ENCODE peak calls at places on chromosomes 6 and 20, in seven cellular contexts. Y, B, I, U, V, P and F are unnamed samples.

GRCh38 chr6:36912583-36912982 is 26.8 kb downstream of the C6orf89 start:
- DNase-seq in P (no peak), Y (peak; percentile 74), V (peak; percentile 67), B (peak; percentile 89), U (peak; percentile 15), I (peak; percentile 86), F (peak; percentile 91)

GRCh38 chr6:31829633-31830492 is 2.3 kb downstream of the HSPA1B start:
- DNase-seq in V (peak; percentile 62), I (no peak), Y (no peak), B (peak; percentile 56), P (peak; percentile 76), U (no peak), F (peak; percentile 71)

GRCh38 chr20:19047040-19047950 is 165.1 kb upstream of the SLC24A3 start:
- DNase-seq in P (no peak), U (no peak), I (no peak), B (no peak), V (no peak), Y (no peak), F (no peak)

GRCh38 chr6:168137024-168137423 is 58.0 kb upstream of the FRMD1 start:
- DNase-seq in V (no peak), P (no peak), I (no peak), Y (no peak), U (no peak), B (no peak), F (no peak)

GRCh38 chr6:28976677-28977076 is 28.4 kb downstream of the ZNF311 start:
- DNase-seq in V (no peak), I (no peak), B (no peak), Y (no peak), U (no peak), P (no peak), F (no peak)

GRCh38 chr6:126060400-126060799 is 74.1 kb downstream of the TRMT11 start:
- DNase-seq in U (no peak), Y (no peak), V (peak; percentile 38), I (no peak), B (no peak), P (no peak), F (no peak)

GRCh38 chr6:130020106-130020851 is 1.9 kb downstream of the L3MBTL3 start:
- DNase-seq in P (peak; percentile 43), V (peak; percentile 11), Y (no peak), U (peak; percentile 42), I (no peak), B (no peak), F (peak; percentile 8)

GRCh38 chr6:45704056-45704790 is 311.4 kb downstream of the CLIC5 start:
- DNase-seq in Y (no peak), I (no peak), B (peak; percentile 44), P (no peak), V (no peak), U (no peak), F (no peak)

GRCh38 chr20:63733579-63734081 is 2.8 kb upstream of the LIME1 start:
- DNase-seq in B (no peak), Y (no peak), P (no peak), I (no peak), U (no peak), V (no peak), F (no peak)

GRCh38 chr6:31401403-31401802 is 2.0 kb upstream of the MICA start:
- DNase-seq in P (peak; percentile 55), U (no peak), I (peak; percentile 67), Y (peak; percentile 23), V (peak; percentile 87), B (peak; percentile 81), F (peak; percentile 87)

GRCh38 chr20:63957690-63958441 is 1.6 kb upstream of the UCKL1 start:
- DNase-seq in V (peak; percentile 45), I (no peak), Y (no peak), P (no peak), B (peak; percentile 23), U (no peak), F (no peak)

GRCh38 chr20:22908944-22909343 is 126.2 kb upstream of the SSTR4 start:
- DNase-seq in P (no peak), I (no peak), B (no peak), V (no peak), Y (no peak), U (no peak), F (no peak)

GRCh38 chr6:5827061-5828037 is 179.4 kb downstream of the NRN1 start:
- DNase-seq in Y (no peak), V (no peak), U (no peak), I (no peak), P (no peak), B (no peak), F (no peak)

GRCh38 chr6:47042238-47042843 is at the start of gene ADGRF1:
- DNase-seq in V (no peak), U (no peak), I (no peak), P (no peak), Y (no peak), B (no peak), F (peak; percentile 24)

GRCh38 chr6:101832371-101832770 is 438.9 kb downstream of the GRIK2 start:
- DNase-seq in B (no peak), U (no peak), P (no peak), Y (no peak), V (no peak), I (no peak), F (no peak)

GRCh38 chr6:31114540-31114876 is at the start of gene PSORS1C1:
- DNase-seq in I (peak; percentile 85), Y (peak; percentile 93), V (peak; percentile 92), B (peak; percentile 95), U (no peak), P (peak; percentile 86), F (peak; percentile 97)

GRCh38 chr6:144580039-144580438 is 294.9 kb downstream of the UTRN start:
- DNase-seq in V (no peak), U (no peak), I (no peak), B (no peak), P (no peak), Y (no peak), F (no peak)

GRCh38 chr6:55974688-55975087 is 99.3 kb upstream of the BMP5 start:
- DNase-seq in P (peak; percentile 11), Y (no peak), V (peak; percentile 26), U (no peak), B (no peak), I (no peak), F (no peak)

GRCh38 chr6:169495601-169496000 is 206.2 kb downstream of the WDR27 start:
- DNase-seq in P (no peak), Y (no peak), I (peak; percentile 15), U (no peak), B (peak; percentile 67), V (peak; percentile 56), F (peak; percentile 28)

GRCh38 chr6:10633216-10633615 is 61.2 kb downstream of the C6orf52 start:
- DNase-seq in U (no peak), P (peak; percentile 76), V (peak; percentile 14), B (peak; percentile 75), Y (peak; percentile 33), I (peak; percentile 68), F (peak; percentile 86)

GRCh38 chr6:154872605-154873004 is 122.5 kb upstream of the TIAM2 start:
- DNase-seq in B (no peak), Y (no peak), V (no peak), P (no peak), I (no peak), U (no peak), F (no peak)

GRCh38 chr6:20905377-20905776 is 371.1 kb downstream of the CDKAL1 start:
- DNase-seq in U (no peak), Y (no peak), B (no peak), V (no peak), P (no peak), I (no peak), F (no peak)

GRCh38 chr6:111841822-111842221 is 31.4 kb downstream of the FYN start:
- DNase-seq in B (peak; percentile 76), Y (peak; percentile 87), V (peak; percentile 79), U (peak; percentile 45), P (peak; percentile 74), I (peak; percentile 83), F (peak; percentile 65)

GRCh38 chr6:89409461-89410035 is 2.5 kb downstream of the RRAGD start:
- DNase-seq in I (no peak), V (no peak), Y (no peak), P (no peak), U (no peak), B (no peak), F (no peak)

GRCh38 chr6:132478697-132479096 is 34.2 kb downstream of the STX7 start:
- DNase-seq in I (no peak), Y (no peak), B (no peak), V (no peak), P (no peak), U (no peak), F (no peak)

GRCh38 chr20:41232971-41233926 is 84.3 kb downstream of the ZHX3 start:
- DNase-seq in P (peak; percentile 59), I (peak; percentile 84), V (peak; percentile 88), U (no peak), Y (peak; percentile 55), B (peak; percentile 96), F (peak; percentile 91)

GRCh38 chr6:52591832-52592231 is 15.0 kb upstream of the TRAM2 start:
- DNase-seq in B (no peak), P (no peak), I (no peak), U (no peak), Y (no peak), V (no peak), F (no peak)

GRCh38 chr20:59925894-59926293 is 7.5 kb downstream of the SYCP2 start:
- DNase-seq in B (no peak), V (no peak), Y (no peak), I (no peak), U (no peak), P (no peak), F (no peak)

GRCh38 chr20:56245761-56246160 is 2.8 kb upstream of the MC3R start:
- DNase-seq in Y (no peak), U (no peak), P (no peak), I (no peak), B (no peak), V (peak; percentile 9), F (no peak)

GRCh38 chr6:98946877-98947410 is 802 bp downstream of the FBXL4 start:
- DNase-seq in U (no peak), V (peak; percentile 11), P (no peak), B (peak; percentile 13), I (no peak), Y (no peak), F (peak; percentile 23)

GRCh38 chr6:166244353-166245045 is 63.7 kb downstream of the PRR18 start:
- DNase-seq in B (no peak), I (no peak), Y (no peak), U (no peak), P (no peak), V (no peak), F (no peak)

GRCh38 chr6:107931894-107932293 is 26.1 kb downstream of the SEC63 start:
- DNase-seq in P (no peak), V (no peak), B (no peak), I (no peak), U (no peak), Y (no peak), F (no peak)

GRCh38 chr6:139161169-139161568 is 26.3 kb downstream of the HECA start:
- DNase-seq in U (no peak), V (no peak), Y (peak; percentile 31), P (no peak), B (peak; percentile 69), I (no peak), F (peak; percentile 74)

GRCh38 chr6:4805553-4806307 is 29.5 kb downstream of the CDYL start:
- DNase-seq in P (peak; percentile 41), V (peak; percentile 51), B (peak; percentile 35), I (no peak), U (peak; percentile 28), Y (no peak), F (peak; percentile 41)

GRCh38 chr6:89357390-89357789 is 4.9 kb upstream of the UBE2J1 start:
- DNase-seq in U (no peak), P (peak; percentile 58), I (no peak), Y (no peak), V (no peak), B (no peak), F (no peak)